ENCODE peak calls at places on chromosome 20, in six cellular contexts. C, L, Z, K, E and I are unnamed samples.

GRCh38 chr20:24964518-24964838 is 15.4 kb downstream of the CST7 start:
- DNase-seq in C (peak; percentile 8), K (no peak), Z (no peak), E (no peak), L (no peak), I (no peak)

GRCh38 chr20:52340036-52340634 is 148.6 kb upstream of the ZFP64 start:
- DNase-seq in K (peak; percentile 4), L (no peak), Z (no peak), C (no peak), E (no peak), I (no peak)

GRCh38 chr20:20630551-20630950 is 81.9 kb downstream of the RALGAPA2 start:
- DNase-seq in C (no peak), K (no peak), E (no peak), Z (no peak), L (no peak), I (no peak)

GRCh38 chr20:41293269-41294037 is 24.1 kb downstream of the ZHX3 start:
- DNase-seq in Z (no peak), C (no peak), K (no peak), E (no peak), L (no peak), I (no peak)

GRCh38 chr20:32631916-32632460 is 41.8 kb downstream of the C20orf203 start:
- DNase-seq in C (no peak), K (no peak), Z (no peak), L (no peak), E (no peak), I (peak; percentile 60)

GRCh38 chr20:51334609-51335008 is 207.9 kb downstream of the NFATC2 start:
- DNase-seq in E (no peak), Z (no peak), C (no peak), K (no peak), L (no peak), I (no peak)

GRCh38 chr20:45993197-45993951 is 15.3 kb upstream of the MMP9 start:
- DNase-seq in K (peak; percentile 75), Z (peak; percentile 28), E (no peak), L (no peak), C (no peak), I (peak; percentile 99)

GRCh38 chr20:57974863-57975262 is 253.6 kb downstream of the ANKRD60 start:
- DNase-seq in Z (no peak), E (no peak), C (no peak), L (no peak), K (no peak), I (no peak)

GRCh38 chr20:3808141-3808479 is 12.0 kb downstream of the CDC25B start:
- DNase-seq in L (no peak), K (peak; percentile 92), E (no peak), C (no peak), Z (peak; percentile 85), I (peak; percentile 71)

GRCh38 chr20:5729348-5729747 is 20.9 kb upstream of the SHLD1 start:
- DNase-seq in C (no peak), L (no peak), Z (no peak), K (no peak), E (no peak), I (no peak)

GRCh38 chr20:36351937-36352336 is 45.8 kb downstream of the DLGAP4 start:
- DNase-seq in K (no peak), E (no peak), Z (no peak), C (no peak), L (no peak), I (no peak)

GRCh38 chr20:51385941-51386530 is 156.5 kb downstream of the NFATC2 start:
- DNase-seq in Z (no peak), E (no peak), K (peak; percentile 16), L (peak; percentile 18), C (peak; percentile 71), I (peak; percentile 72)

GRCh38 chr20:33664085-33664761 is 2.1 kb downstream of the C20orf144 start:
- DNase-seq in L (no peak), Z (no peak), E (no peak), C (no peak), K (no peak), I (no peak)

GRCh38 chr20:48831702-48832422 is 4.1 kb upstream of the PREX1 start:
- DNase-seq in C (no peak), Z (no peak), K (peak; percentile 56), L (no peak), E (no peak), I (no peak)

GRCh38 chr20:8780926-8781325 is 288.0 kb upstream of the PLCB4 start:
- DNase-seq in E (no peak), Z (no peak), L (no peak), K (no peak), C (no peak), I (no peak)

GRCh38 chr20:24741673-24742072 is 207.4 kb upstream of the CST7 start:
- DNase-seq in Z (no peak), C (peak; percentile 24), K (no peak), E (no peak), L (no peak), I (no peak)

GRCh38 chr20:50434653-50435396 is 75.4 kb upstream of the PTPN1 start:
- DNase-seq in C (no peak), Z (no peak), K (no peak), E (no peak), L (no peak), I (peak; percentile 68)

GRCh38 chr20:46122516-46123481 is 4.7 kb downstream of the CD40 start:
- DNase-seq in K (no peak), L (no peak), E (no peak), Z (no peak), C (no peak), I (no peak)